ENCODE peak calls at places on chromosome 1, in five cellular contexts. X is substantia nigra, Z is mesothelial cell of epicardium, P is T-helper 9 cell, Q is NCI-H2081. H is an unnamed sample.

GRCh38 chr1:6359568-6360496 is 33.7 kb downstream of the ACOT7 start:
- DNase-seq in X (no peak), Z (no peak), P (peak), Q (no peak), H (no peak)

GRCh38 chr1:229537894-229538293 is 20.6 kb downstream of the ABCB10 start:
- DNase-seq in X (no peak), Z (no peak), P (no peak), Q (no peak), H (no peak)

GRCh38 chr1:170670751-170671628 is 7.1 kb downstream of the PRRX1 start:
- DNase-seq in X (peak), Z (peak), P (no peak), Q (no peak), H (no peak)

GRCh38 chr1:87598429-87598828 is 269.7 kb downstream of the LMO4 start:
- DNase-seq in X (no peak), Z (no peak), P (no peak), Q (no peak), H (no peak)

GRCh38 chr1:39590546-39590945 is 14.0 kb upstream of the PABPC4 start:
- DNase-seq in X (no peak), Z (no peak), P (no peak), Q (no peak), H (no peak)

GRCh38 chr1:180524915-180525695 is 22.7 kb upstream of the ACBD6 start:
- DNase-seq in X (no peak), Z (no peak), P (no peak), Q (no peak), H (no peak)

GRCh38 chr1:183002797-183003594 is 20.2 kb upstream of the LAMC1 start:
- DNase-seq in X (no peak), Z (no peak), P (no peak), Q (peak), H (no peak)

GRCh38 chr1:187383366-187383765 is 554.6 kb downstream of the PLA2G4A start:
- DNase-seq in X (no peak), Z (no peak), P (no peak), Q (peak), H (no peak)

H was measured in C1 segment of cervical spinal cord.